ENCODE peak calls at places on chromosomes 12 and 14, in six cellular contexts. V, N, F, U, B and T are unnamed samples.

GRCh38 chr14:63091394-63091996 is 46.2 kb upstream of the KCNH5 start:
- DNase-seq in V (no peak), N (no peak), F (no peak), U (no peak), B (no peak), T (no peak)

GRCh38 chr14:59428581-59429012 is 36.6 kb downstream of the GPR135 start:
- DNase-seq in V (no peak), N (peak; percentile 77), F (no peak), U (peak; percentile 92), B (no peak), T (no peak)

GRCh38 chr12:124687695-124688301 is 120.4 kb upstream of the NCOR2 start:
- DNase-seq in V (no peak), N (peak; percentile 74), F (no peak), U (peak; percentile 35), B (no peak), T (no peak)

GRCh38 chr12:103966736-103967135 is 1.1 kb downstream of the TDG start:
- DNase-seq in V (no peak), N (peak; percentile 24), F (no peak), U (peak; percentile 25), B (no peak), T (no peak)

GRCh38 chr12:29207120-29207519 is 58.0 kb downstream of the FAR2 start:
- DNase-seq in V (no peak), N (peak; percentile 83), F (no peak), U (peak; percentile 74), B (no peak), T (no peak)

GRCh38 chr12:120814903-120815429 is 89.2 kb downstream of the SPPL3 start:
- DNase-seq in V (no peak), N (no peak), F (no peak), U (no peak), B (no peak), T (no peak)

GRCh38 chr12:60279224-60279623 is 683.4 kb downstream of the SLC16A7 start:
- DNase-seq in V (no peak), N (peak; percentile 16), F (no peak), U (peak; percentile 55), B (no peak), T (no peak)

GRCh38 chr14:104267895-104268294 is 129.5 kb downstream of the KIF26A start:
- DNase-seq in V (no peak), N (no peak), F (no peak), U (no peak), B (peak; percentile 31), T (peak; percentile 62)

GRCh38 chr14:51554339-51554920 is 97.3 kb upstream of the FRMD6 start:
- DNase-seq in V (no peak), N (peak; percentile 65), F (no peak), U (peak; percentile 98), B (no peak), T (no peak)

GRCh38 chr14:81533212-81533535 is 479 bp downstream of the SEL1L start:
- DNase-seq in V (no peak), N (no peak), F (no peak), U (no peak), B (no peak), T (no peak)

GRCh38 chr14:99884834-99885648 is 91.8 kb downstream of the EML1 start:
- DNase-seq in V (no peak), N (peak; percentile 80), F (peak; percentile 32), U (peak; percentile 82), B (no peak), T (no peak)

DNA sequence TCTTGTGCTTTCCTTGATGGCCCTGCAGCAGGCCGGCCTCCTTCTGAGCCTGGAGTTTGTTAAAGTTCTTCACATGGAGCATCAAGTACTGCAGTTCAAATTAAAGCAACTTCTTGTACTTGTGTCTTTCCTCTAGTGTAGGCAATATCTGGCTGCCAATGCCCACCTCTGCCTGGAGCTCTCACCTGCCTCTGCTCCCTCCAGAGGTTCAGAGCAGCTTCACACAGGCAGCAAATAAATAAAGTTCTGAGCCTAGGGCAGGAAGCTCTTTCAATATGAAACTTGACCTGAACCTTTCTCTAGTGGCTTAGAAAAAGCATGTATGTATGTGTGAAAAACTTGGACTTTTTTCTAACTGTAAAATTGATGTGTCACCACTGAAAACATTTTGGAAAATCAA is 65.9 kb downstream of the ITPR2 start:
- DNase-seq in V (no peak), N (no peak), F (no peak), U (no peak), B (no peak), T (no peak)
- TF ChIP-seq CTCF in V (no peak), N (no peak), F (no peak), U (no peak), B (no peak), T (no peak)

DNA sequence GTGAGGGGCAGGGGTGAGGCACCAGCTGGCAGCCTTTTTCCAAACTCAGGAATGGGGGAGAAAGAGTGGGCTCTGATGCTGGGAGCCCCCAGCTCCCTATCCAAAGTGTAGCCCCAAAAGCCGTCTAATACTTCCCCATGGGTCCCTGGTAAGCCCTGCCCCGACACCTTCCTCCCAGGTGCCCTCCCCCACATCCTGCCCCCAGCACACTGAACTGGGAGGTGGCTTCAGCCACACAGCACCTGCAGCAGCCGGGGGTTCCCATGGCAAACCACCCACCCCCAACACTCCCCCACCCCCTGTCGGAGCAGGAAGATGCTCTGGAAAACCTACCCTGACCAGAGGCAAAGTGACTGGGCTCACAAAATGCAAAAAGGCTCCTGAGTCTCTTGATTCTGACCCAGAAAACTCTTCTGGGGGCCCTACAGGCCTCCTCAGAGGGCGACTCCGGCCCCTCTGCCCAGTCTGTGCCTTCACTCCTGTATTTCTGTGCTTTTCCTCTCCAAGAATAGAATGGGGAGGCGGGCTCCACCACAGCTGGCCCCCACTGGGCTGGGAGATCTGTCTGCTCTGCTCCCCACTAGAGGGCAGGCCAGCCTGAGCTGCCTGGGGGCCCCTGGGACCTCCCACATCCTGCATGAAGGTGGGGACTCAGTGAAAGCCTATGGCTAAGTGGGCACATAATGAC is 81.6 kb downstream of the ITPK1 start:
- DNase-seq in V (no peak), N (no peak), F (peak; percentile 39), U (no peak), B (no peak), T (no peak)
- TF ChIP-seq CTCF in V (no peak), N (peak; percentile 55), F (peak; percentile 20), U (peak; percentile 54), B (no peak), T (peak; percentile 49)

GRCh38 chr14:106790189-106791036 is 1264.0 kb downstream of the TMEM121 start:
- DNase-seq in V (peak; percentile 89), N (no peak), F (peak; percentile 19), U (peak; percentile 15), B (no peak), T (no peak)
- TF ChIP-seq CTCF in V (no peak), N (peak; percentile 12), F (no peak), U (peak; percentile 61), B (no peak), T (no peak)

GRCh38 chr12:53097564-53098353 is at the start of gene IGFBP6:
- DNase-seq in V (peak; percentile 91), N (peak; percentile 44), F (peak; percentile 81), U (peak; percentile 40), B (no peak), T (no peak)
- TF ChIP-seq CTCF in V (no peak), N (no peak), F (no peak), U (no peak), B (no peak), T (peak; percentile 6)

GRCh38 chr12:72282721-72283120 is 10.6 kb downstream of the TRHDE start:
- DNase-seq in V (no peak), N (peak; percentile 13), F (no peak), U (peak; percentile 34), B (no peak), T (no peak)
- TF ChIP-seq CTCF in V (no peak), N (peak; percentile 37), F (peak; percentile 49), U (peak; percentile 59), B (no peak), T (peak; percentile 72)

GRCh38 chr12:67018105-67018504 is 251.1 kb upstream of the CAND1 start:
- DNase-seq in V (no peak), N (no peak), F (no peak), U (no peak), B (no peak), T (no peak)
- TF ChIP-seq CTCF in V (no peak), N (no peak), F (no peak), U (no peak), B (no peak), T (no peak)

GRCh38 chr12:47817272-47818006 is 2.3 kb downstream of the HDAC7 start:
- DNase-seq in V (peak; percentile 85), N (no peak), F (no peak), U (no peak), B (no peak), T (no peak)
- TF ChIP-seq CTCF in V (no peak), N (peak; percentile 27), F (no peak), U (peak; percentile 45), B (no peak), T (peak; percentile 45)

DNA sequence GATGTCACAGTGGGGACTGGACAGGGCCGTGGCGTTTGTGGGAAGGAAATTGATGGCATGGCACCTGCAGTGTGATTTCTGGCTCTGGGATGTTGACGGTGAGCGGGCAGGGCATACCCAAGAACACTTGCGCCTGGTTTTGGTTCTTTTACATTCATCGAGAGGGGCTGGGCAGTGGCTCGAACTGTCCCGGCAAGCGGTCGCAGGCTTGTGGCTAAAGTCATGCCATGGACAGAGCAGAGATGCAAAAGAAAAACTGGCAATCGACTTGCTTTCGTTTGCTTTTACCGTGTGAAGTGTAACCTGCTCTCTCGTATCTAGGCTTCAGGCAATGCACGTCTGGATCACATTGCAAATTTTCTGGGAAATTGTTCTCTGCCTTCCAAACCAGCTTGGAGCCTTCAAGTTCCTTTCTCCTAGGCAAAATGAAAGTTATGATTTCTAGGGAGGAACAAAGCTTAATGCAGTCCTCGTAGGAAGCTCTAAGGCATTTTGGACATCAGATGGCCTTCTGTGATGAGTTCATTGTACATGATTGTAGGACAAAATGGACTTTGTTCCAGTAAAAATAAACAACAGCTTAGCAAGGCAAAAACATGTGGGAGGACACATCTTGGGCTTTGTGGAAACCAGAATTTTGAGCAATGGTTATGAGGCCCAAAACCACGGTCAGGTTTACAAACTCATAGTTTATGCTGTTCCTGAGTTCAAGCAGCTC is 18.3 kb downstream of the ADGRD1 start:
- DNase-seq in V (peak; percentile 78), N (no peak), F (no peak), U (no peak), B (no peak), T (no peak)
- TF ChIP-seq CTCF in V (no peak), N (no peak), F (no peak), U (no peak), B (no peak), T (no peak)